ENCODE peak calls at places on chromosome 4, in ten cellular contexts. V is AG09309, K is OCI-LY7, M is endothelial cell, S is psoas muscle, L is GM13976, A is cardiac fibroblast, J is nephron progenitor cell, X is heart right ventricle, D is ovary. C is an unnamed sample.

GRCh38 chr4:8911311-8912088 is 39.9 kb upstream of the HMX1 start:
- DNase-seq in V (peak), K (no peak), M (peak), S (no peak), L (peak), A (no peak), J (no peak), X (no peak), D (peak), C (no peak)

GRCh38 chr4:131459430-131460101 is 1689.5 kb upstream of the PCDH10 start:
- DNase-seq in V (no peak), K (peak), M (no peak), S (no peak), L (no peak), A (no peak), J (no peak), X (no peak), D (no peak), C (no peak)

GRCh38 chr4:72312032-72312650 is 256.9 kb downstream of the ADAMTS3 start:
- DNase-seq in V (peak), K (no peak), M (no peak), S (peak), L (no peak), A (peak), J (no peak), X (peak), D (peak), C (no peak)

GRCh38 chr4:4619821-4620220 is 78.0 kb upstream of the STX18 start:
- DNase-seq in V (no peak), K (no peak), M (no peak), S (no peak), L (no peak), A (no peak), J (no peak), X (no peak), D (no peak), C (no peak)

GRCh38 chr4:152101546-152102183 is 340.9 kb upstream of the GATB start:
- DNase-seq in V (no peak), K (no peak), M (no peak), S (no peak), L (no peak), A (no peak), J (no peak), X (no peak), D (no peak), C (no peak)

GRCh38 chr4:6749340-6750171 is 33.0 kb upstream of the KIAA0232 start:
- DNase-seq in V (no peak), K (no peak), M (no peak), S (peak), L (no peak), A (peak), J (no peak), X (peak), D (peak), C (no peak)

GRCh38 chr4:127403523-127404084 is 229.2 kb upstream of the INTU start:
- DNase-seq in V (no peak), K (no peak), M (no peak), S (no peak), L (no peak), A (no peak), J (no peak), X (no peak), D (no peak), C (no peak)

GRCh38 chr4:14241574-14241973 is 614.0 kb upstream of the BOD1L1 start:
- DNase-seq in V (no peak), K (no peak), M (no peak), S (no peak), L (no peak), A (peak), J (no peak), X (no peak), D (no peak), C (no peak)

GRCh38 chr4:76696109-76696508 is 201.8 kb downstream of the SOWAHB start:
- DNase-seq in V (no peak), K (no peak), M (peak), S (no peak), L (no peak), A (no peak), J (peak), X (no peak), D (no peak), C (no peak)

GRCh38 chr4:70538869-70539268 is 20.5 kb downstream of the AMTN start:
- DNase-seq in V (no peak), K (no peak), M (no peak), S (no peak), L (no peak), A (no peak), J (no peak), X (no peak), D (no peak), C (no peak)

GRCh38 chr4:70544279-70544870 is 26.0 kb downstream of the AMTN start:
- DNase-seq in V (no peak), K (peak), M (peak), S (no peak), L (no peak), A (peak), J (no peak), X (no peak), D (no peak), C (no peak)
- TF ChIP-seq CTCF in V (peak), K (peak), M (peak), S (no peak), L (peak), A (peak), J (peak), X (peak), D (no peak), C (peak)

DNA sequence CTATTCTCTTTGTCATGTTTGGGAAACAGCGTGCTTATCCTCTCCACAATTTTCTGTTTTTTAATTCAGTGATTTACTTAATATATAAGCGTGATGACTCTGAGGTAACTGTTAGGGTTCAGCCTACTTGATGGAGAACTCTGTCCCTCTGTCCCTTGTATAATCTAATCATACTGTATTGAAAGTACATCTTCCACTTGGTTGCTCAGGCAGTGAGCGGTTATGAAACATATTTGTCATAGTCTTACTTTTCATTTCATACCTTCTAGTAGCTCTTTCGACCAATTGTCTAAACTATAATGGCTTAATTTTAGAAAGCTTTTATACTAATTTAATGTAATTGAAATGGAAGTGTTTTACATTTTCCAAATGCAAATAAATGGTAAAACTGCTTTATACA is 469.0 kb downstream of the TLL1 start:
- DNase-seq in V (no peak), K (no peak), M (no peak), S (no peak), L (no peak), A (no peak), J (no peak), X (no peak), D (no peak), C (no peak)
- TF ChIP-seq CTCF in V (no peak), K (no peak), M (no peak), S (no peak), L (no peak), A (no peak), J (no peak), X (no peak), D (no peak), C (no peak)

DNA sequence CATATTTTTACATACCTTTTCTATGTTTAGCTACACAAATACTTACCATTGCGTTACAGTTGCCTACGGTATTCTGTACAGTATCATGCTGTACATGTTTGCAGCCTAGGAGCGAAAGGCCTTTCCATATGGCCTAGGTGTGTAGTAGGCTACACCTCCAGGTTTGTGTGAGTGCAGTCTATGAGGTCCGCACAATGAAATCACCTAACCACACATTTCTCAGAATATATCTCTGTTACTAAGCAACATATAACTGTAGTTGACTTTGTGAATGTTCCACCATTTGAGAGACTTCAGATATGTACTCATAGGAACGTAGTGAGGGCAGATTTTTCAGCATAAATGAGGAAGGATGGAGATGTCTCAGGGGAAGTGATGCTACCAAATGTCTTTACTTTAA is 62.6 kb downstream of the WWC2 start:
- DNase-seq in V (no peak), K (no peak), M (no peak), S (no peak), L (no peak), A (no peak), J (no peak), X (no peak), D (no peak), C (no peak)
- TF ChIP-seq CTCF in V (no peak), K (no peak), M (no peak), S (no peak), L (no peak), A (no peak), J (no peak), X (no peak), D (no peak), C (no peak)

GRCh38 chr4:161419822-161420221 is 744.0 kb downstream of the FSTL5 start:
- DNase-seq in V (no peak), K (no peak), M (peak), S (no peak), L (no peak), A (no peak), J (no peak), X (no peak), D (no peak), C (no peak)
- TF ChIP-seq CTCF in V (no peak), K (no peak), M (peak), S (no peak), L (no peak), A (no peak), J (peak), X (no peak), D (no peak), C (no peak)

GRCh38 chr4:52861879-52862604 is at the start of gene RASL11B:
- DNase-seq in V (no peak), K (no peak), M (peak), S (peak), L (peak), A (peak), J (peak), X (peak), D (peak), C (peak)
- TF ChIP-seq CTCF in V (no peak), K (no peak), M (no peak), S (peak), L (no peak), A (no peak), J (peak), X (peak), D (peak), C (no peak)

C was measured in D721Med.